ENCODE peak calls at places on chromosomes 12 and 14, in eight cellular contexts. One of them, this sample, is unnamed.

GRCh38 chr14:92523752-92524151 is 10.2 kb downstream of the RIN3 start:
- DNase-seq in body of pancreas: no peak
- DNase-seq in A549: no peak
- DNase-seq in gastrocnemius medialis: no peak
- DNase-seq in Peyer's patch: no peak
- DNase-seq in HCT116: no peak
- DNase-seq in heart left ventricle: no peak
- DNase-seq in stomach: no peak
- DNase-seq in this sample: no peak

GRCh38 chr14:65170768-65171251 is 68.5 kb upstream of the MAX start:
- DNase-seq in A549: peak
- DNase-seq in body of pancreas: peak
- DNase-seq in stomach: no peak
- DNase-seq in gastrocnemius medialis: no peak
- DNase-seq in HCT116: no peak
- DNase-seq in Peyer's patch: peak
- DNase-seq in heart left ventricle: no peak
- DNase-seq in this sample: peak

GRCh38 chr12:111893287-111893686 is 51.3 kb downstream of the MAPKAPK5 start:
- DNase-seq in gastrocnemius medialis: no peak
- DNase-seq in stomach: no peak
- DNase-seq in body of pancreas: no peak
- DNase-seq in Peyer's patch: no peak
- DNase-seq in A549: no peak
- DNase-seq in HCT116: no peak
- DNase-seq in heart left ventricle: no peak
- DNase-seq in this sample: no peak

GRCh38 chr12:131390408-131391100 is 320.3 kb upstream of the SFSWAP start:
- DNase-seq in gastrocnemius medialis: no peak
- DNase-seq in body of pancreas: peak
- DNase-seq in A549: peak
- DNase-seq in stomach: no peak
- DNase-seq in heart left ventricle: no peak
- DNase-seq in Peyer's patch: no peak
- DNase-seq in HCT116: peak
- DNase-seq in this sample: peak

GRCh38 chr14:101111620-101112290 is 208.2 kb upstream of the RTL1 start:
- DNase-seq in stomach: peak
- DNase-seq in HCT116: no peak
- DNase-seq in heart left ventricle: no peak
- DNase-seq in body of pancreas: no peak
- DNase-seq in Peyer's patch: no peak
- DNase-seq in A549: no peak
- DNase-seq in gastrocnemius medialis: no peak
- DNase-seq in this sample: no peak

GRCh38 chr12:2622460-2622859 is 172.3 kb upstream of the FKBP4 start:
- DNase-seq in heart left ventricle: no peak
- DNase-seq in HCT116: no peak
- DNase-seq in Peyer's patch: no peak
- DNase-seq in body of pancreas: no peak
- DNase-seq in A549: no peak
- DNase-seq in gastrocnemius medialis: no peak
- DNase-seq in stomach: no peak
- DNase-seq in this sample: no peak

GRCh38 chr12:98741615-98742265 is 96.7 kb downstream of the APAF1 start:
- DNase-seq in Peyer's patch: no peak
- DNase-seq in heart left ventricle: no peak
- DNase-seq in body of pancreas: no peak
- DNase-seq in stomach: no peak
- DNase-seq in A549: no peak
- DNase-seq in HCT116: no peak
- DNase-seq in gastrocnemius medialis: no peak
- DNase-seq in this sample: no peak

GRCh38 chr12:95774311-95775045 is 16.1 kb downstream of the NTN4 start:
- DNase-seq in Peyer's patch: no peak
- DNase-seq in stomach: no peak
- DNase-seq in gastrocnemius medialis: no peak
- DNase-seq in heart left ventricle: no peak
- DNase-seq in A549: no peak
- DNase-seq in HCT116: no peak
- DNase-seq in body of pancreas: no peak
- DNase-seq in this sample: no peak

GRCh38 chr12:96297504-96297903 is 102.7 kb downstream of the CDK17 start:
- DNase-seq in stomach: no peak
- DNase-seq in HCT116: no peak
- DNase-seq in gastrocnemius medialis: no peak
- DNase-seq in body of pancreas: no peak
- DNase-seq in heart left ventricle: no peak
- DNase-seq in A549: no peak
- DNase-seq in Peyer's patch: no peak
- DNase-seq in this sample: no peak

GRCh38 chr14:48193893-48194292 is 518.5 kb upstream of the MDGA2 start:
- DNase-seq in gastrocnemius medialis: no peak
- DNase-seq in A549: no peak
- DNase-seq in heart left ventricle: no peak
- DNase-seq in stomach: no peak
- DNase-seq in Peyer's patch: no peak
- DNase-seq in HCT116: no peak
- DNase-seq in body of pancreas: no peak
- DNase-seq in this sample: no peak

GRCh38 chr12:3661028-3661427 is 91.9 kb downstream of the CRACR2A start:
- DNase-seq in heart left ventricle: no peak
- DNase-seq in gastrocnemius medialis: no peak
- DNase-seq in stomach: no peak
- DNase-seq in HCT116: peak
- DNase-seq in Peyer's patch: no peak
- DNase-seq in A549: no peak
- DNase-seq in body of pancreas: peak
- DNase-seq in this sample: no peak

GRCh38 chr14:100278702-100279101 is 27.5 kb downstream of the SLC25A29 start:
- DNase-seq in Peyer's patch: no peak
- DNase-seq in stomach: no peak
- DNase-seq in body of pancreas: no peak
- DNase-seq in A549: no peak
- DNase-seq in heart left ventricle: no peak
- DNase-seq in gastrocnemius medialis: no peak
- DNase-seq in HCT116: no peak
- DNase-seq in this sample: no peak

GRCh38 chr12:13205809-13206559 is 9.5 kb downstream of the EMP1 start:
- DNase-seq in gastrocnemius medialis: no peak
- DNase-seq in stomach: no peak
- DNase-seq in body of pancreas: no peak
- DNase-seq in Peyer's patch: no peak
- DNase-seq in HCT116: peak
- DNase-seq in heart left ventricle: no peak
- DNase-seq in A549: peak
- DNase-seq in this sample: no peak
- TF ChIP-seq POLR2A in gastrocnemius medialis: no peak
- TF ChIP-seq POLR2A in stomach: no peak
- TF ChIP-seq POLR2A in body of pancreas: no peak
- TF ChIP-seq POLR2A in Peyer's patch: no peak
- TF ChIP-seq POLR2A in HCT116: no peak
- TF ChIP-seq POLR2A in heart left ventricle: no peak
- TF ChIP-seq POLR2A in A549: no peak
- TF ChIP-seq POLR2A in this sample: no peak

DNA sequence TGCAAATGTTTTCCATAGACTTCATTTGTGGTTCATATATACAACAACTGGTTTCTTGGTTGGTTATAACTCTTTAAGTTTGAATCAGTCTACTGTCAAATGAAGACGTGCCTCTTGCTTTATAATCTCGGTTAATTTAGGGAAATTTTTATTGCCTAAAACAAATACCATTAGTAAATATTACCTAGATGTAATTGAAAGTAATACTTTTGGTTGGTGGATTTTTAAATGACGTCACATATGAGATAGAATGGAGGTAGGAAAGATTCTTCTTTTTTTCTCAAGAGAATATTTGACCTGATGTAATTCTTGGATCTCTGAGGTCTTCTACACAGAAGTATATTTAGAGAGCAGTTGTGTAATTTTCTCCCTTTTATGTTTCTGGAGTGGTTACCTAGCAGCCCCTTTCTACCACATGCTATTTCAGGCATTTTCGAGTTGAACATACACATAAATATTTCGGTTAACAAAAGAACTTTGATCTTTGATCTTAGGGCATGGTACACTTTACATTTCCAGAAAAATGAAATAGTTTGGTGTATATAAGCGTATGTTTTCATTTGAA is 1.7 kb downstream of the ATF7IP start:
- DNase-seq in HCT116: no peak
- DNase-seq in body of pancreas: no peak
- DNase-seq in stomach: no peak
- DNase-seq in A549: peak
- DNase-seq in heart left ventricle: no peak
- DNase-seq in Peyer's patch: no peak
- DNase-seq in gastrocnemius medialis: no peak
- DNase-seq in this sample: peak
- TF ChIP-seq POLR2A in HCT116: no peak
- TF ChIP-seq POLR2A in body of pancreas: peak
- TF ChIP-seq POLR2A in stomach: no peak
- TF ChIP-seq POLR2A in A549: no peak
- TF ChIP-seq POLR2A in heart left ventricle: no peak
- TF ChIP-seq POLR2A in Peyer's patch: no peak
- TF ChIP-seq POLR2A in gastrocnemius medialis: no peak
- TF ChIP-seq POLR2A in this sample: peak

DNA sequence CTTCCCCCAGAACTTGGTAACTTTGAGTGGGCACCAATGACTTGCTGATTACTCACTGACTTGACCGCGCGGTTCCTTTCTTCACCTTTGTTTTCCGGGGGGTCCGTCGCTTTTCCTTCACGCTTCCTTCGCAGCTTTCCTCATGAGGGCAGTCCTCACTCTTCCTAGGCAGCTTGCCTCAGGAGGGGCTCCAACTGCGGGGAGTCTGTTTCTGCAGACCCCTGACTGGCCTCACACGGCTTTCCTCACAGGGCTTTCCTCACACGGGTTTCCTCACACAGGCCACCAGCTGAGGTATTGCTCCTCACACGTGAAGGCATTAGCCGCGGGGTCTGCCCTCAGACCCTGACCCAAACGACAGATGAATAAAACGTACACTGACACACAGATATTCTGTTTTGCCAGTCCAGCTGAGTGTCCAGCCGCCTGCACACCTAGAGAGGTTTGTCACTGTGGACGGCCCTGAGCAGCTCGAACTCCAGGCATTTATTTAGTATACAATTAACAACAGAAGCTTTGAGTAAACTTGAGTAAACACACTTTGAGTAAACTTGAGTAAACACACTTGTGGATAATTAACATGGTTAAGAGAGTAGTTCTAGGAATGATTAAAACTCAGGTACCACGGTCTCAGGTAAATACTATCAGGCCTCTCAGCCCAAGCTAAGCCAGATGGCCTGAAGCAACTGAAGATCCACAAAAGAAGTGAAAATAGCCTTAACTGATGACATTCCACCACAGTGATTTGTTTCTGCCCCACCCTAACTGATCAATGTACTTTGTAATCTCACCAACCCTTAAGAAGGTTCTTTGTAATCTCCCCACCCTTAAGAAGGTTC is 16.1 kb upstream of the LYZ start:
- DNase-seq in gastrocnemius medialis: no peak
- DNase-seq in HCT116: no peak
- DNase-seq in body of pancreas: no peak
- DNase-seq in A549: peak
- DNase-seq in heart left ventricle: no peak
- DNase-seq in stomach: no peak
- DNase-seq in Peyer's patch: no peak
- DNase-seq in this sample: no peak
- TF ChIP-seq POLR2A in gastrocnemius medialis: no peak
- TF ChIP-seq POLR2A in HCT116: no peak
- TF ChIP-seq POLR2A in body of pancreas: no peak
- TF ChIP-seq POLR2A in A549: no peak
- TF ChIP-seq POLR2A in heart left ventricle: no peak
- TF ChIP-seq POLR2A in stomach: no peak
- TF ChIP-seq POLR2A in Peyer's patch: peak
- TF ChIP-seq POLR2A in this sample: no peak

GRCh38 chr12:89353823-89354629 is 1.7 kb upstream of the DUSP6 start:
- DNase-seq in A549: peak
- DNase-seq in gastrocnemius medialis: no peak
- DNase-seq in HCT116: peak
- DNase-seq in Peyer's patch: peak
- DNase-seq in stomach: peak
- DNase-seq in body of pancreas: peak
- DNase-seq in heart left ventricle: peak
- DNase-seq in this sample: peak
- TF ChIP-seq POLR2A in A549: peak
- TF ChIP-seq POLR2A in gastrocnemius medialis: no peak
- TF ChIP-seq POLR2A in HCT116: peak
- TF ChIP-seq POLR2A in Peyer's patch: peak
- TF ChIP-seq POLR2A in stomach: no peak
- TF ChIP-seq POLR2A in body of pancreas: peak
- TF ChIP-seq POLR2A in heart left ventricle: peak
- TF ChIP-seq POLR2A in this sample: no peak

GRCh38 chr14:102524451-102525212 is 15.1 kb upstream of the ANKRD9 start:
- DNase-seq in HCT116: peak
- DNase-seq in stomach: peak
- DNase-seq in gastrocnemius medialis: peak
- DNase-seq in Peyer's patch: peak
- DNase-seq in A549: peak
- DNase-seq in heart left ventricle: peak
- DNase-seq in body of pancreas: peak
- DNase-seq in this sample: peak
- TF ChIP-seq POLR2A in HCT116: peak
- TF ChIP-seq POLR2A in stomach: no peak
- TF ChIP-seq POLR2A in gastrocnemius medialis: no peak
- TF ChIP-seq POLR2A in Peyer's patch: peak
- TF ChIP-seq POLR2A in A549: peak
- TF ChIP-seq POLR2A in heart left ventricle: peak
- TF ChIP-seq POLR2A in body of pancreas: peak
- TF ChIP-seq POLR2A in this sample: peak

DNA sequence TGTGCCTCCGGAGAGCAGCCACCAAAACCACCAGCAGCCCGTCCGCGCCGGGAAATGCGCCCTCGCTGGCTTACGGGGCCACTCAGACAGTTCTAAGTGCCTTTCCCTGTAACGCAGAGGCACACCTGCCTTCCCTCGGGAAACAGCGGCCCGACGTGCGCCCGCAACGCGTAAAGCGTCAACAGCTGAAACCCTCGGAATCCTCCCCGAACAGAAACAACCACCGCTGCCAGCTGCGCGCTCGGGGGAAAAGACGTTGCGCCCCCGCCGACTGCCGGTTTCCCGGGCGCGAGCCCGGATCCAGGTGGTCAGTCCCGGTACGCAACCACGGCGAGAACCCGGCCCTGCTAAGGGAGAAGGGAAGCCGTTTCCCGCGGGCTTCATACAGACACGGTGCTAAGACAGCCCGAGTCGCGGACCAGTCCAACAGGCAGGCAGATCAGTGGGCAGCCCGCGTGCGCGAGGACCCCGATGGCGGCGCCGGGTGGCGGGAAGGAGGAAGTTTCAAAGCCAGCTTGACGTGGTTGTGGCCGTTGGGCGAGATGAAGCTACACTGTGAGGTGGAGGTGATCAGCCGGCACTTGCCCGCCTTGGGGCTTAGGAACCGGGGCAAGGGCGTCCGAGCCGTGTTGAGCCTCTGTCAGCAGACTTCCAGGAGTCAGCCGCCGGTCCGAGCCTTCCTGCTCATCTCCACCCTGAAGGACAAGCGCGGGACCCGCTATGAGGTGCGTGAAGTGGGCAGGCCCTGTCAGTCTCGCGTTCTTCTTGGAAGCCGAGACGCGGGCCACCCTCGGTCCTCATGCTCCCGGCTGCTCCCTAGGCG is at the start of gene LRR1:
- DNase-seq in body of pancreas: peak
- DNase-seq in gastrocnemius medialis: peak
- DNase-seq in heart left ventricle: peak
- DNase-seq in stomach: peak
- DNase-seq in Peyer's patch: peak
- DNase-seq in HCT116: peak
- DNase-seq in A549: peak
- DNase-seq in this sample: peak
- TF ChIP-seq POLR2A in body of pancreas: peak
- TF ChIP-seq POLR2A in gastrocnemius medialis: peak
- TF ChIP-seq POLR2A in heart left ventricle: peak
- TF ChIP-seq POLR2A in stomach: no peak
- TF ChIP-seq POLR2A in Peyer's patch: peak
- TF ChIP-seq POLR2A in HCT116: peak
- TF ChIP-seq POLR2A in A549: peak
- TF ChIP-seq POLR2A in this sample: peak

This sample was measured in erythroblast.